ENCODE peak calls at places on chromosome 17, in ten cellular contexts. V is K562; P is amniotic epithelial cell; E is ELF-1; K is progenitor cell of endocrine pancreas; Q is right lobe of liver; M is anterior cingulate cortex; A is activated T-helper 1 cell treated with anti-CD3 and anti-CD28 coated beads, Interleukin-12 subunit alpha, Interleukin-12 subunit beta, Interleukin-2, Interleukin-4 antibody, amounts not matched to agents 30 ng/mL and 10 ng/mL and 1 ng/mL, durations not matched to agents 14 hours and 24 hours and 36 hours; W is HS-5; Y is pancreas. C is an unnamed sample.
A peak's percentile ranks its signal among the peaks of the same experiment; 100 is the strongest.

GRCh38 chr17:63425478-63425877 is 20.6 kb downstream of the CYB561 start:
- DNase-seq in V (peak; percentile 76), P (peak; percentile 68), E (peak; percentile 77), K (peak; percentile 59), Q (no peak), M (peak; percentile 40), A (peak; percentile 58), W (peak; percentile 54), Y (peak; percentile 56), C (peak; percentile 87)

GRCh38 chr17:82399601-82400101 is 18.5 kb upstream of the HEXD start:
- DNase-seq in V (no peak), P (no peak), E (peak; percentile 32), K (no peak), Q (no peak), M (no peak), A (no peak), W (no peak), Y (peak; percentile 9), C (no peak)

GRCh38 chr17:64410750-64411490 is 20.3 kb upstream of the PECAM1 start:
- DNase-seq in V (no peak), P (no peak), E (peak; percentile 54), K (no peak), Q (no peak), M (no peak), A (no peak), W (no peak), Y (no peak), C (no peak)

GRCh38 chr17:8365143-8365542 is 11.4 kb downstream of the KRABD2 start:
- DNase-seq in V (no peak), P (peak; percentile 58), E (no peak), K (no peak), Q (no peak), M (no peak), A (no peak), W (no peak), Y (no peak), C (no peak)

GRCh38 chr17:27446569-27447301 is 9.5 kb upstream of the KSR1 start:
- DNase-seq in V (peak; percentile 78), P (peak; percentile 98), E (no peak), K (no peak), Q (no peak), M (no peak), A (no peak), W (peak; percentile 73), Y (no peak), C (no peak)

GRCh38 chr17:2064980-2065785 is 10.3 kb downstream of the HIC1 start:
- DNase-seq in V (peak; percentile 59), P (peak; percentile 77), E (peak; percentile 85), K (no peak), Q (no peak), M (no peak), A (peak; percentile 55), W (no peak), Y (no peak), C (peak; percentile 48)

GRCh38 chr17:13503526-13503925 is 98.2 kb downstream of the HS3ST3A1 start:
- DNase-seq in V (no peak), P (no peak), E (no peak), K (no peak), Q (no peak), M (no peak), A (no peak), W (peak; percentile 29), Y (no peak), C (no peak)

GRCh38 chr17:67863624-67864247 is 38.4 kb downstream of the BPTF start:
- DNase-seq in V (no peak), P (no peak), E (no peak), K (no peak), Q (no peak), M (no peak), A (no peak), W (no peak), Y (no peak), C (no peak)

GRCh38 chr17:73455050-73455687 is 143.4 kb upstream of the CDC42EP4 start:
- DNase-seq in V (no peak), P (no peak), E (no peak), K (no peak), Q (no peak), M (peak; percentile 17), A (no peak), W (no peak), Y (no peak), C (no peak)

GRCh38 chr17:7478276-7479138 is 924 bp downstream of the ZBTB4 start:
- DNase-seq in V (peak; percentile 50), P (no peak), E (peak; percentile 39), K (peak; percentile 28), Q (no peak), M (peak; percentile 72), A (peak; percentile 39), W (no peak), Y (peak; percentile 76), C (no peak)

GRCh38 chr17:79532107-79532790 is 78.6 kb downstream of the RBFOX3 start:
- DNase-seq in V (no peak), P (no peak), E (peak; percentile 58), K (no peak), Q (peak; percentile 35), M (no peak), A (no peak), W (no peak), Y (no peak), C (no peak)

C was measured in Kasumi-1.